ENCODE peak calls at places on chromosomes 7 and 10, in eight cellular contexts. One of them, this sample, is unnamed.

GRCh38 chr7:85521108-85521694 is 334.3 kb upstream of the SEMA3D start:
- DNase-seq in tibial artery: no peak
- DNase-seq in kidney: no peak
- DNase-seq in IMR-90: peak; percentile 78
- DNase-seq in spleen: no peak
- DNase-seq in lower lobe of right lung: no peak
- DNase-seq in psoas muscle: no peak
- DNase-seq in lung: no peak
- DNase-seq in this sample: peak; percentile 41

GRCh38 chr7:1460757-1461639 is 1.7 kb upstream of the MICALL2 start:
- DNase-seq in lung: peak; percentile 47
- DNase-seq in lower lobe of right lung: peak; percentile 77
- DNase-seq in IMR-90: peak; percentile 34
- DNase-seq in psoas muscle: peak; percentile 70
- DNase-seq in kidney: peak; percentile 89
- DNase-seq in spleen: peak; percentile 89
- DNase-seq in tibial artery: peak; percentile 63
- DNase-seq in this sample: no peak

GRCh38 chr7:18151419-18151818 is 123.8 kb upstream of the PRPS1L1 start:
- DNase-seq in lower lobe of right lung: no peak
- DNase-seq in IMR-90: no peak
- DNase-seq in kidney: no peak
- DNase-seq in psoas muscle: no peak
- DNase-seq in lung: no peak
- DNase-seq in spleen: no peak
- DNase-seq in tibial artery: no peak
- DNase-seq in this sample: no peak

GRCh38 chr7:4700577-4701235 is 18.6 kb downstream of the FOXK1 start:
- DNase-seq in lung: no peak
- DNase-seq in lower lobe of right lung: no peak
- DNase-seq in kidney: peak; percentile 59
- DNase-seq in spleen: no peak
- DNase-seq in IMR-90: peak; percentile 100
- DNase-seq in tibial artery: no peak
- DNase-seq in psoas muscle: no peak
- DNase-seq in this sample: peak; percentile 76

GRCh38 chr7:141374425-141374824 is 176.8 kb upstream of the AGK start:
- DNase-seq in tibial artery: no peak
- DNase-seq in kidney: no peak
- DNase-seq in spleen: no peak
- DNase-seq in lower lobe of right lung: no peak
- DNase-seq in lung: no peak
- DNase-seq in IMR-90: no peak
- DNase-seq in psoas muscle: no peak
- DNase-seq in this sample: no peak

GRCh38 chr10:20485554-20485953 is 411.6 kb downstream of the NEBL start:
- DNase-seq in IMR-90: no peak
- DNase-seq in kidney: no peak
- DNase-seq in lower lobe of right lung: no peak
- DNase-seq in psoas muscle: no peak
- DNase-seq in spleen: no peak
- DNase-seq in tibial artery: no peak
- DNase-seq in lung: no peak
- DNase-seq in this sample: no peak

GRCh38 chr10:132657737-132658136 is 120.2 kb downstream of the INPP5A start:
- DNase-seq in IMR-90: no peak
- DNase-seq in spleen: peak; percentile 43
- DNase-seq in lung: no peak
- DNase-seq in kidney: no peak
- DNase-seq in tibial artery: no peak
- DNase-seq in lower lobe of right lung: peak; percentile 24
- DNase-seq in psoas muscle: no peak
- DNase-seq in this sample: no peak

GRCh38 chr10:120432209-120432608 is 24.8 kb upstream of the PLPP4 start:
- DNase-seq in IMR-90: no peak
- DNase-seq in spleen: no peak
- DNase-seq in lung: no peak
- DNase-seq in tibial artery: no peak
- DNase-seq in psoas muscle: no peak
- DNase-seq in lower lobe of right lung: no peak
- DNase-seq in kidney: no peak
- DNase-seq in this sample: no peak

GRCh38 chr7:95213809-95214492 is 110.4 kb downstream of the PON1 start:
- DNase-seq in lung: no peak
- DNase-seq in tibial artery: peak; percentile 78
- DNase-seq in kidney: no peak
- DNase-seq in psoas muscle: peak; percentile 78
- DNase-seq in lower lobe of right lung: no peak
- DNase-seq in spleen: peak; percentile 41
- DNase-seq in IMR-90: no peak
- DNase-seq in this sample: no peak

GRCh38 chr7:49119706-49120105 is 195.4 kb downstream of the CDC14C start:
- DNase-seq in spleen: no peak
- DNase-seq in psoas muscle: no peak
- DNase-seq in IMR-90: no peak
- DNase-seq in kidney: no peak
- DNase-seq in tibial artery: no peak
- DNase-seq in lower lobe of right lung: no peak
- DNase-seq in lung: no peak
- DNase-seq in this sample: no peak

GRCh38 chr10:75935650-75936400 is 504.4 kb downstream of the LRMDA start:
- DNase-seq in kidney: no peak
- DNase-seq in lung: no peak
- DNase-seq in psoas muscle: no peak
- DNase-seq in IMR-90: no peak
- DNase-seq in tibial artery: no peak
- DNase-seq in lower lobe of right lung: no peak
- DNase-seq in spleen: no peak
- DNase-seq in this sample: no peak

GRCh38 chr10:77163670-77164348 is 473.8 kb downstream of the KCNMA1 start:
- DNase-seq in lower lobe of right lung: no peak
- DNase-seq in lung: no peak
- DNase-seq in IMR-90: peak; percentile 99
- DNase-seq in kidney: no peak
- DNase-seq in tibial artery: peak; percentile 62
- DNase-seq in psoas muscle: peak; percentile 57
- DNase-seq in spleen: no peak
- DNase-seq in this sample: peak; percentile 86

GRCh38 chr7:128259131-128260056 is 18.3 kb downstream of the LEP start:
- DNase-seq in spleen: no peak
- DNase-seq in lung: peak; percentile 56
- DNase-seq in tibial artery: no peak
- DNase-seq in kidney: no peak
- DNase-seq in IMR-90: peak; percentile 37
- DNase-seq in psoas muscle: no peak
- DNase-seq in lower lobe of right lung: peak; percentile 67
- DNase-seq in this sample: no peak

GRCh38 chr10:118551535-118552100 is 43.8 kb downstream of the PRLHR start:
- DNase-seq in spleen: no peak
- DNase-seq in lung: peak; percentile 22
- DNase-seq in tibial artery: no peak
- DNase-seq in lower lobe of right lung: no peak
- DNase-seq in psoas muscle: no peak
- DNase-seq in IMR-90: no peak
- DNase-seq in kidney: no peak
- DNase-seq in this sample: no peak

GRCh38 chr7:39342763-39343162 is 223.4 kb upstream of the YAE1 start:
- DNase-seq in spleen: no peak
- DNase-seq in IMR-90: no peak
- DNase-seq in lower lobe of right lung: no peak
- DNase-seq in lung: no peak
- DNase-seq in tibial artery: no peak
- DNase-seq in kidney: no peak
- DNase-seq in psoas muscle: no peak
- DNase-seq in this sample: no peak
- H3K27ac ChIP-seq in spleen: no peak overlapping the region
- H3K27ac ChIP-seq in IMR-90: no peak overlapping the region
- H3K27ac ChIP-seq in lower lobe of right lung: no peak overlapping the region
- H3K27ac ChIP-seq in lung: no peak overlapping the region
- H3K27ac ChIP-seq in tibial artery: no peak overlapping the region
- H3K27ac ChIP-seq in kidney: no peak overlapping the region
- H3K27ac ChIP-seq in psoas muscle: no peak overlapping the region
- H3K27ac ChIP-seq in this sample: no peak overlapping the region

DNA sequence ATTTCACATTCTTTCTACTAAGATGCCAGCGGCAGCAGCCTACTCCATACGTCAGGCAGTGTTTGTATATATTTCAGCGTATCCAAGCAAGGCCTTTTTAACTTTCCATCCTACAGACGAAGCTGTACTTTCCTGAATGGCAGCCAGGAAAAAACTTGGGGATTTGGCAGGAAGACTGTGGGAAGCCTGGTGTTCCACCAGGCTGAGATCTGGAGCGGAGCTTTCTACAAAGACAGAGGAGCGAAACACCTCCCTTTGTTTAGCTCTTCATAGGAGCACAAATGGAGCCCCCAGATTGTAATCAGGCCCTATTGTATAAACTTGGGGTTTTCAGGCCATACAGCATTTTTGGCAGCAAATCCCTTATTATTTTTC is 143.8 kb downstream of the TES start:
- DNase-seq in psoas muscle: no peak
- DNase-seq in tibial artery: peak; percentile 33
- DNase-seq in lower lobe of right lung: no peak
- DNase-seq in IMR-90: peak; percentile 92
- DNase-seq in kidney: no peak
- DNase-seq in lung: peak; percentile 37
- DNase-seq in spleen: no peak
- DNase-seq in this sample: peak; percentile 77
- H3K4me3 ChIP-seq in psoas muscle: peak overlapping the region; percentile 27
- H3K4me3 ChIP-seq in tibial artery: peak overlapping the region; percentile 24
- H3K4me3 ChIP-seq in lower lobe of right lung: no peak overlapping the region
- H3K4me3 ChIP-seq in IMR-90: no peak overlapping the region
- H3K4me3 ChIP-seq in kidney: no peak overlapping the region
- H3K4me3 ChIP-seq in lung: no peak overlapping the region
- H3K4me3 ChIP-seq in spleen: no peak overlapping the region
- H3K4me3 ChIP-seq in this sample: no peak overlapping the region

DNA sequence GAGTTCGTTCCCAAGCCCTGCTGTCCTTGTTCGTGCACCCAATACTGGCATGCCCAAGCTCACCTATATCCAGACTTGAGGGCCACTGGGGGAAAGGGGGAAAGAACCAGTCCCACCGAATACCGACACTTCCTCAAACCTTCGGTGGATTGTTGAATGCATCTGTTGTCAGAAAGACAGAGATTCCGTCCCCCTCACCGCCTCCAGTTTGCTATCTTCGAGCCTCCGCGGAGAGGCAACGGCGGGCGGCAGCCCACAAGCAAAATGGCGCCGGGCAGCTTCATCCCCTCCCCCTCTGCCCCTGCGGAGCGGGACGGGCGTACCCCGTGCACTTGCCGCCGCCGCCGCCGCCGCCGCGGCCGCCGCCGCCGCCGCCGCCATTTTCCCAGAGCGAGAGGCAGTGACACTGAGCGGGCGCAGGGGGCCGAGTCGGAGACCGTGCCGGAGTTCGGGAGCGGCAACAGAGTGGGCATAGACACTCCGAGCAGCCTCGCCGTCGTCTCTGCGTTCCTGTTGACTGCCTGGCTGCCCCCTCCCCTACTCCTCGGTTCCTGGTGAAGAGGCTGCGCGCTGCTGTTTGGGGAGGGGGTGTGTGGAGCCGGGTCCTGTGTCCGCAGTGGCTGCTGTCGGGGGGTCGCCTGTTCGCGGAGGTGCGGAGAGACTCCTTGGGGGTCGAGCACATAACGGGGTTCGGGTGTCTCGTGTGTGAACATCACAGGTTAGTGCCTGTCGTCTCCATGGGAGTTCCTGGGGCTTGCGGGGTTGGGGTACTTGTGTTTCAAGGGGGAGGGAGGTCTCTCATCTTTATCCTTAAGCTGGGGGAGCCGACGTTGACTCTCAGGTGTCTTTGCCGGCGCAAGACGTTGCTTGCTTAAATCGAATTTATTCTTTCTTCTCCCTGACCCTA is at the start of gene KMT2E:
- DNase-seq in kidney: peak; percentile 97
- DNase-seq in spleen: peak; percentile 98
- DNase-seq in IMR-90: peak; percentile 77
- DNase-seq in psoas muscle: peak; percentile 92
- DNase-seq in lung: peak; percentile 90
- DNase-seq in tibial artery: peak; percentile 86
- DNase-seq in lower lobe of right lung: peak; percentile 93
- DNase-seq in this sample: peak; percentile 65
- TF ChIP-seq CTCF in kidney: no peak
- TF ChIP-seq CTCF in spleen: peak; percentile 56
- TF ChIP-seq CTCF in IMR-90: peak; percentile 20
- TF ChIP-seq CTCF in psoas muscle: no peak
- TF ChIP-seq CTCF in lung: no peak
- TF ChIP-seq CTCF in tibial artery: peak; percentile 42
- TF ChIP-seq CTCF in lower lobe of right lung: peak; percentile 9
- TF ChIP-seq CTCF in this sample: no peak

DNA sequence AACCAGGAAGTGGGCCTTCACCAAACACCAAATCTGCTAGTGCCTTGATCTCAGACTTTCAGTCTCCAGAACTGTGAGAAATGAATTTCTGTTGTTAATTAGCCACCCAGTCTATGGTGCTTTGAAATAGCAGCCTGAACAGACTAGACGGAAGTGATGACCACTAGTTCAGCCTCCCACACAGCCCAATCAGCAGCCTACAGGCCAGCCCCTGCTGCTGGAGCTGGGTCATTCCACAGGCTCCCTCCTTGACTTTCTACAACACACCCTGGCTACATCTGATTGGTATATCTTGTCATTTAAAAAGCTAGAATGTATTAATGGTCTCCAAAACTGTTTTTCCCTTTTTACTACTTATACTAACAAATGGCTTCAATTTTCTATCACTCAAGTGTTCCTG is 277.2 kb upstream of the TAC1 start:
- DNase-seq in lower lobe of right lung: no peak
- DNase-seq in lung: no peak
- DNase-seq in kidney: no peak
- DNase-seq in spleen: no peak
- DNase-seq in tibial artery: no peak
- DNase-seq in psoas muscle: no peak
- DNase-seq in IMR-90: no peak
- DNase-seq in this sample: no peak
- H3K27ac ChIP-seq in lower lobe of right lung: no peak overlapping the region
- H3K27ac ChIP-seq in lung: no peak overlapping the region
- H3K27ac ChIP-seq in kidney: no peak overlapping the region
- H3K27ac ChIP-seq in spleen: no peak overlapping the region
- H3K27ac ChIP-seq in tibial artery: no peak overlapping the region
- H3K27ac ChIP-seq in psoas muscle: no peak overlapping the region
- H3K27ac ChIP-seq in IMR-90: no peak overlapping the region
- H3K27ac ChIP-seq in this sample: no peak overlapping the region